ENCODE peak calls at places on chromosomes 6 and 20, in seven cellular contexts. J is brain microvascular endothelial cell, Z is Calu3, U is PC-9, E is right lobe of liver, W is upper lobe of right lung, Y is endothelial cell of umbilical vein. A is an unnamed sample.

GRCh38 chr6:137001287-137001976 is 43.3 kb downstream of the IL20RA start:
- DNase-seq in W (no peak), J (no peak), Z (no peak), Y (peak), E (no peak), U (peak), A (no peak)

GRCh38 chr20:59010995-59011873 is 4.2 kb upstream of the CTSZ start:
- DNase-seq in Z (peak), J (peak), U (peak), E (peak), W (no peak), Y (peak), A (no peak)

GRCh38 chr6:16741112-16742016 is 19.9 kb downstream of the ATXN1 start:
- DNase-seq in E (no peak), J (peak), Y (no peak), W (no peak), Z (no peak), U (peak), A (no peak)

GRCh38 chr6:70094156-70094555 is 208.7 kb downstream of the COL9A1 start:
- DNase-seq in Y (no peak), Z (no peak), W (no peak), J (no peak), E (no peak), U (no peak), A (no peak)

GRCh38 chr20:45497971-45498494 is 17.4 kb downstream of the SPINT3 start:
- DNase-seq in J (no peak), U (peak), E (no peak), Z (no peak), W (no peak), Y (no peak), A (no peak)

GRCh38 chr20:63223826-63224207 is 7.9 kb upstream of the YTHDF1 start:
- DNase-seq in U (no peak), J (no peak), W (no peak), Z (no peak), Y (no peak), E (no peak), A (no peak)

GRCh38 chr20:16069416-16070010 is 503.7 kb downstream of the KIF16B start:
- DNase-seq in U (no peak), W (no peak), J (no peak), Z (no peak), E (no peak), Y (no peak), A (no peak)

GRCh38 chr6:126824226-126824625 is 294.2 kb upstream of the RSPO3 start:
- DNase-seq in U (no peak), Z (no peak), E (no peak), W (no peak), J (no peak), Y (no peak), A (no peak)

GRCh38 chr6:45959534-45960195 is 56.0 kb downstream of the CLIC5 start:
- DNase-seq in E (no peak), Z (no peak), J (no peak), Y (peak), W (no peak), U (no peak), A (no peak)

GRCh38 chr6:34798057-34798456 is 6.2 kb downstream of the BLTP3A start:
- DNase-seq in Y (no peak), Z (no peak), W (no peak), J (no peak), U (no peak), E (no peak), A (no peak)

GRCh38 chr6:25050356-25050755 is 114.6 kb upstream of the RIPOR2 start:
- DNase-seq in Y (peak), Z (no peak), J (peak), U (peak), W (no peak), E (no peak), A (no peak)

GRCh38 chr6:33717857-33718552 is 6.5 kb upstream of the UQCC2 start:
- DNase-seq in J (no peak), W (no peak), E (no peak), Y (no peak), Z (no peak), U (no peak), A (no peak)

GRCh38 chr6:53979468-53980067 is 131.7 kb upstream of the MLIP start:
- DNase-seq in J (peak), Z (peak), Y (peak), E (no peak), U (peak), W (no peak), A (peak)

GRCh38 chr20:55782861-55783260 is 222.5 kb downstream of the CBLN4 start:
- DNase-seq in W (no peak), J (no peak), Y (no peak), E (no peak), U (no peak), Z (no peak), A (no peak)

GRCh38 chr6:25366785-25367657 is 87.8 kb downstream of the CARMIL1 start:
- DNase-seq in U (peak), J (no peak), Z (no peak), W (no peak), Y (no peak), E (no peak), A (no peak)

GRCh38 chr6:52020961-52021570 is 66.3 kb downstream of the PKHD1 start:
- DNase-seq in J (no peak), U (no peak), E (no peak), Y (peak), Z (no peak), W (no peak), A (no peak)

GRCh38 chr6:134247271-134247833 is 70.6 kb downstream of the SGK1 start:
- DNase-seq in Z (peak), Y (no peak), W (no peak), J (no peak), U (no peak), E (no peak), A (no peak)

GRCh38 chr20:25865715-25866656 is 169.3 kb upstream of the ZNF337 start:
- DNase-seq in W (peak), Y (peak), Z (peak), E (peak), U (peak), J (peak), A (peak)

GRCh38 chr6:9527679-9528286 is 887.1 kb downstream of the TFAP2A start:
- DNase-seq in Y (no peak), W (no peak), J (no peak), E (no peak), Z (no peak), U (no peak), A (no peak)

GRCh38 chr6:54515013-54515412 is 206.8 kb downstream of the TINAG start:
- DNase-seq in U (no peak), Z (no peak), J (no peak), Y (peak), W (no peak), E (no peak), A (no peak)

DNA sequence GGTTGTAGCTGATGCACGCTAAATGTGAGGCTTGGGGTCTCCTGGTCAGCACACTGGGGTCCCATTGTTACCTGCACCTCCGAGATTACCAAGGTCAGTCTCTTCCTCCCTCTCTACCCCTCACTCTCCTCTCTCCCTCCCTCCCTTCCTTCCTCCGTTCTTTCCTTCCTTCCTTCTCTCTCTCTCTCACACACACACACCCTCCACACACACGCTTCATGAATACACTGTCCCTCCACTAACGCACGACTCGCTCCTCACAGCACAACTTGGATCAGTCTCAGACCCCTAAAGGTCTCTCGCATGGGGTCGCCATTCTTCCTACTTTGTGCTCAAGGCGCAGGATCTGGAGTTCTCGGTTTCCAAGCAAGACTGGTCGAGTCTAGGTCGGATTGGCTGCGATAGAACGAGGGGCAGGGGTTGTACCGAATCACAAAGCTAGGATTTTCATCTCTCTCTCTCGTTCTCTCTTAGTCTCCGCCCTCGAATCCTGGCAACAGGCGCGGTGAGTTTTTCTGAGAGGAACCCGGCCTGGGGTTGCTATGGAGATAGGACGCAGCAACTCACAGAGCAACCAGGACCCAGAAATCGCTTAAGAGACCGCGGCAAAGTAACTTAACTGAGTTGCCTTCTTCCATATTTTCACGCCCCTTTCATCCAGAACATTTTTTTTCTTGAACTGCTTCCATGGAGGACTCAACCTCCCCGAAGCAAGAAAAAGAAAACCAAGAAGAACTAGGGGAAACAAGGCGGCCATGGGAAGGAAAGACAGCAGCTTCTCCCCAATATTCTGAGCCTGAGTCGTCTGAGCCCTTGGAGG is at the start of gene RSPH4A:
- DNase-seq in W (peak), Z (peak), E (peak), Y (peak), J (peak), U (peak), A (peak)
- TF ChIP-seq CTCF in W (no peak), Z (no peak), E (no peak), Y (no peak), J (peak), U (no peak), A (no peak)

DNA sequence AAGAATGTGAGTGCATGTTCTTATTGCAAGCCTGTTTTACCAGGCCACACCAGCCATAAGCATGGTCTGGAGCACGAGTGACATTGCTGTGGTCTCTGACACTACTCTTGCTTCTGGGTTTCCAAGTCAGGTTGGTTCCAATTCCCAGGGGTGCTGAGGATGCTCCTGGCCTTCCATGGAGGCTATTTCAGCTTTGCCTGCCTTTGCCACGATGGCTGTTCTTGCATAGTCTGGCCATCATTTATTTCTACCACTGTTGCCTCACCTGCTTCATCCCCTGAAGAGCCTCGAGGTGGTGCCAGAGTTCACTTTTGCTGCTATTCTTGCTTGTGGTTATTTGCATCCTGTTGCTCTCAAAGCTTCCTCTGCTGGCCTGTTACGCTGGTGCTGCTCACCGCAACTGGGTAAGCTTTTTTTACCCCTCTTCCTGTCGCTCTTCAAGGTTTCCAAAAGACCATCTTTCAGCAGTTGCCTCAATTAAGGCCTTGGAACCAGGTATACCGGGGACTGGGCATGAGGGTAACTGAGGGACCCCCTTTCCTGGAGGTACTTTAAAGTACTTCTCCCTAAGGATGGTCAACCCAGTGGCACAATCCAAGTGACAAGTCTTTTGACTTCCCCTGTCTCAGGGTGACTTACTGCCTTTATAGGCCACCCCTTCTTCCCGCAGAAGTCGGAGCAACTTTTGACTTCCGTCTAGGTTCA is 64.5 kb downstream of the AKAP7 start:
- DNase-seq in W (no peak), E (no peak), U (no peak), Z (peak), J (peak), Y (peak), A (peak)
- TF ChIP-seq CTCF in W (peak), E (peak), U (peak), Z (peak), J (peak), Y (peak), A (peak)

DNA sequence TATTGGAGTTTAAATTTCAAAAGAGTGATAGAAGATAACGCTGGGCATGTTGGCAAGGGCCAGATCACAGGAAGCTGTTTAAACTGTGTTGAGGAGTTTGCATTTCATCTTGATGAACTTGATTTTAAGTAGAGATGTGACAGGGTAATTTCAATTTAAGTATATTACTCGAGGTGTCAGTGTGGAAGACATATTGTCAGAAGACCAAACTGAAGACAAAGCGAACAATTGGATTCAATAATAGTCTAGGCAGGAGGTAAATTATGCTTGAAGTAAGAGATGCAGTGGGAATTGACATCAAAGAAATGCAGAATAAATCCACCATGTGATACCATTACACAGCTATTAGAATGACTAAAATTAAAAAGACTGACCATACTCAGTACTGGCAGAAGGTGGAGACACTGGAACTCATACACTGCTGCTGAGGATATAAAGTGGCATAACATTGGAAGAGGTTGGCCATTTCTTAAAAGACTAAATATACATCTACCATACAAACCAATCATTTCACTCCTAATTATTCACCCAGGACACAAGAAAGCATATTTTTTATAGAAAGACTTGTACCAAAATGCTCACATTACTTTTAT is 240.8 kb downstream of the ARHGAP18 start:
- DNase-seq in E (no peak), Y (no peak), W (no peak), J (peak), U (no peak), Z (no peak), A (no peak)
- TF ChIP-seq CTCF in E (no peak), Y (no peak), W (no peak), J (no peak), U (no peak), Z (no peak), A (no peak)

GRCh38 chr6:158565482-158566040 is 5.7 kb downstream of the TMEM181 start:
- DNase-seq in W (no peak), J (no peak), Y (no peak), U (no peak), E (no peak), Z (no peak), A (no peak)
- TF ChIP-seq CTCF in W (no peak), J (peak), Y (no peak), U (no peak), E (no peak), Z (no peak), A (no peak)

GRCh38 chr6:26415036-26415614 is 13.1 kb downstream of the BTN3A1 start:
- DNase-seq in E (no peak), Z (no peak), Y (no peak), U (no peak), J (no peak), W (no peak), A (no peak)
- TF ChIP-seq CTCF in E (no peak), Z (no peak), Y (no peak), U (no peak), J (no peak), W (no peak), A (no peak)

DNA sequence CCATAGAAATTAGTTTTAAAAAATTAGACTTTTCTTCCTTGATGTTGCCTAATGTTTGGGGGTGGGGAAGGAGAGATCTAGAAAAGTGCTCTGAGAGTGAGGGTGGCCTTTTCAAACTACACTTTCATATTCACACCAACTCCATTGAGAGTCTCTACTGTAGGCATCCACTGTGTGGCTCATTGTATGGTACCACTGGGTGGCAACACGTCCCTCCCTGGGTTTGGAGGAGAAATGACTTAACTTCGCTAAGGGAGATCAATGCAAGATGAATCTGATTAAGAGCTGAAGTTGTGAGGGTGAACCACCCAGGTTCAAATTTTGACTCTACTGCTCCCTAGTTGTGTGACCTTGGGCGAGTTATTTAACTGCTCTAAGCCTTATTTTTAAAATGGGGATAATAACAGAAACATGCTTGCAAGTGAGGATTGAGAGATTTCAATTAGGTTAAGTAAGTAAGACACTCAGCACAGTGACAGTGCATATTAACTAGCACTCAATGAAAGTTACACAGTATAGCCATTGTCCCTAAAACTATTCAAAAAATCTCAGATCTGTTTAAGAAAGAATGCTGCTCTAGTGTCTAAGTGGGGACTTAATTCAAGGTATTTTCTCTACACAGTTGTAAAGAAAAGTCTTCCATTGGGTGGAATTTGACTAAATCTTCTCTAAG is 193.5 kb upstream of the CNR1 start:
- DNase-seq in Z (no peak), U (no peak), J (no peak), Y (no peak), E (no peak), W (no peak), A (no peak)
- TF ChIP-seq CTCF in Z (no peak), U (no peak), J (peak), Y (no peak), E (no peak), W (no peak), A (no peak)

GRCh38 chr6:100132005-100132404 is 138.0 kb upstream of the MCHR2 start:
- DNase-seq in W (no peak), U (no peak), Z (no peak), E (no peak), J (no peak), Y (no peak), A (no peak)

GRCh38 chr6:100121854-100122609 is 128.0 kb upstream of the MCHR2 start:
- DNase-seq in U (no peak), Y (no peak), E (no peak), Z (no peak), J (no peak), W (no peak), A (no peak)

GRCh38 chr6:100130630-100131029 is 136.6 kb upstream of the MCHR2 start:
- DNase-seq in W (no peak), E (no peak), Z (no peak), Y (no peak), U (no peak), J (no peak), A (no peak)

DNA sequence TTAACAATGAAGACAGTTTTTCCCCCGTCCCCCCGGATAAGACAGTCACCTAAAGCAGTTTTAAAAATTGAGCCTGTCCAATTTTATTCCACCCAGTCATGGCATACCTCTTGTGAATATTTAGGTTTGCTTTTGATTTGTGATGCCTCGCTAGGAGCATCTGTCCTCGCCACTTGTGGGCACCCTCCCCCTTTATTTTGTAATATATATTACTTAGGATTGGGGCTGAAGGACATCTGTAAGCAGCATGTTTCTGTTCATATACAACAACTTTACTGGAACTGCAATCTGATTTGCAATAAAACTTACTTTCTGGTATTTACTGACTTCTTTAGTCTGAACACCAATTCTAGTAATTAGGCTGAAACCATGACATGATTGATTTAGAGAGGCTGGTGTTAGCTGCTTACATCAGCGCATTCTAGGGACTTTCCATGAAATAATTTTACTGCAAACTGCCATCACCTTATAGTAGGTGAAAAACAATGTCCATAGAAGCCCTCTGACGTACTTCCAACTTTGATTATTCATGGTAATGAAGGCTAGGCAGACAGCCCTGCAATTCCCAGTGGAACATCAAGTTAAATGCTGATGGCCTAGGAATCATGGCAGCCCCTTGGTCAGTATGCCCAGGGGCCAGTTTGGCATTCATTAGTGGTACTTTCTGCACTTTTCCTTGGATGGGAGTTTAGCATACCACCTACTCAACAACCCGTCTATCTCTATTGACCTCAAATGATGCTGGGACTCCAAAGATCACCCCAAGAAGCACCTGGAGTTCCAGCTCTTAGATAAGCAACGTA is 132.9 kb upstream of the MCHR2 start:
- DNase-seq in E (no peak), Y (no peak), Z (no peak), J (no peak), U (no peak), W (no peak), A (no peak)
- TF ChIP-seq CTCF in E (no peak), Y (no peak), Z (no peak), J (peak), U (no peak), W (no peak), A (no peak)